ENCODE peak calls at places on chromosomes 12 and 14, in nine cellular contexts. One of them, this sample, is unnamed.

GRCh38 chr12:93287152-93287551 is 90.6 kb upstream of the NUDT4 start:
- DNase-seq in thoracic aorta: no peak
- DNase-seq in vagina: no peak
- DNase-seq in stomach: no peak
- DNase-seq in Panc1: no peak
- DNase-seq in ascending aorta: no peak
- DNase-seq in GM23248: no peak
- DNase-seq in ovary: no peak
- DNase-seq in uterus: no peak
- DNase-seq in this sample: no peak

GRCh38 chr14:73258845-73259611 is 21.7 kb downstream of the PAPLN start:
- DNase-seq in thoracic aorta: no peak
- DNase-seq in uterus: no peak
- DNase-seq in Panc1: no peak
- DNase-seq in vagina: no peak
- DNase-seq in stomach: no peak
- DNase-seq in GM23248: no peak
- DNase-seq in ascending aorta: no peak
- DNase-seq in ovary: no peak
- DNase-seq in this sample: no peak

GRCh38 chr12:12176402-12176801 is 90.4 kb downstream of the LRP6 start:
- DNase-seq in Panc1: no peak
- DNase-seq in ovary: no peak
- DNase-seq in thoracic aorta: no peak
- DNase-seq in uterus: no peak
- DNase-seq in stomach: no peak
- DNase-seq in vagina: no peak
- DNase-seq in GM23248: no peak
- DNase-seq in ascending aorta: no peak
- DNase-seq in this sample: no peak

GRCh38 chr14:72892879-72893635 is 844 bp downstream of the DPF3 start:
- DNase-seq in stomach: no peak
- DNase-seq in Panc1: no peak
- DNase-seq in uterus: no peak
- DNase-seq in GM23248: peak; percentile 67
- DNase-seq in ovary: peak; percentile 53
- DNase-seq in thoracic aorta: no peak
- DNase-seq in vagina: no peak
- DNase-seq in ascending aorta: no peak
- DNase-seq in this sample: peak; percentile 37

GRCh38 chr14:32510815-32511214 is 181.7 kb downstream of the AKAP6 start:
- DNase-seq in ascending aorta: no peak
- DNase-seq in ovary: no peak
- DNase-seq in Panc1: no peak
- DNase-seq in stomach: no peak
- DNase-seq in thoracic aorta: no peak
- DNase-seq in vagina: no peak
- DNase-seq in GM23248: no peak
- DNase-seq in uterus: no peak
- DNase-seq in this sample: no peak

GRCh38 chr12:110940933-110941332 is 20.6 kb upstream of the MYL2 start:
- DNase-seq in GM23248: no peak
- DNase-seq in ascending aorta: no peak
- DNase-seq in Panc1: no peak
- DNase-seq in ovary: no peak
- DNase-seq in thoracic aorta: no peak
- DNase-seq in vagina: no peak
- DNase-seq in uterus: no peak
- DNase-seq in stomach: no peak
- DNase-seq in this sample: no peak

GRCh38 chr12:18683603-18684002 is 54.2 kb downstream of the PLCZ1 start:
- DNase-seq in Panc1: no peak
- DNase-seq in ascending aorta: no peak
- DNase-seq in vagina: no peak
- DNase-seq in GM23248: peak; percentile 78
- DNase-seq in stomach: no peak
- DNase-seq in thoracic aorta: no peak
- DNase-seq in uterus: no peak
- DNase-seq in ovary: no peak
- DNase-seq in this sample: no peak

GRCh38 chr12:132638541-132639408 is 20.2 kb downstream of the P2RX2 start:
- DNase-seq in Panc1: peak; percentile 20
- DNase-seq in ascending aorta: no peak
- DNase-seq in uterus: peak; percentile 35
- DNase-seq in vagina: no peak
- DNase-seq in GM23248: peak; percentile 77
- DNase-seq in ovary: no peak
- DNase-seq in stomach: no peak
- DNase-seq in thoracic aorta: no peak
- DNase-seq in this sample: no peak

GRCh38 chr12:57309420-57309819 is 58.4 kb upstream of the STAC3 start:
- DNase-seq in vagina: no peak
- DNase-seq in ovary: no peak
- DNase-seq in ascending aorta: no peak
- DNase-seq in GM23248: peak; percentile 56
- DNase-seq in uterus: no peak
- DNase-seq in stomach: no peak
- DNase-seq in Panc1: peak; percentile 18
- DNase-seq in thoracic aorta: no peak
- DNase-seq in this sample: no peak

GRCh38 chr14:20551606-20552005 is 9.2 kb downstream of the RNASE9 start:
- DNase-seq in Panc1: no peak
- DNase-seq in GM23248: no peak
- DNase-seq in stomach: no peak
- DNase-seq in vagina: no peak
- DNase-seq in ovary: no peak
- DNase-seq in ascending aorta: no peak
- DNase-seq in uterus: no peak
- DNase-seq in thoracic aorta: no peak
- DNase-seq in this sample: no peak

GRCh38 chr14:31893156-31893813 is 183.8 kb upstream of the ARHGAP5 start:
- DNase-seq in vagina: no peak
- DNase-seq in ascending aorta: no peak
- DNase-seq in uterus: no peak
- DNase-seq in ovary: no peak
- DNase-seq in stomach: no peak
- DNase-seq in thoracic aorta: no peak
- DNase-seq in GM23248: no peak
- DNase-seq in Panc1: no peak
- DNase-seq in this sample: no peak

GRCh38 chr12:18443768-18444437 is 182.6 kb downstream of the PIK3C2G start:
- DNase-seq in GM23248: peak; percentile 48
- DNase-seq in ascending aorta: no peak
- DNase-seq in uterus: no peak
- DNase-seq in Panc1: no peak
- DNase-seq in ovary: no peak
- DNase-seq in vagina: no peak
- DNase-seq in thoracic aorta: no peak
- DNase-seq in stomach: no peak
- DNase-seq in this sample: no peak

DNA sequence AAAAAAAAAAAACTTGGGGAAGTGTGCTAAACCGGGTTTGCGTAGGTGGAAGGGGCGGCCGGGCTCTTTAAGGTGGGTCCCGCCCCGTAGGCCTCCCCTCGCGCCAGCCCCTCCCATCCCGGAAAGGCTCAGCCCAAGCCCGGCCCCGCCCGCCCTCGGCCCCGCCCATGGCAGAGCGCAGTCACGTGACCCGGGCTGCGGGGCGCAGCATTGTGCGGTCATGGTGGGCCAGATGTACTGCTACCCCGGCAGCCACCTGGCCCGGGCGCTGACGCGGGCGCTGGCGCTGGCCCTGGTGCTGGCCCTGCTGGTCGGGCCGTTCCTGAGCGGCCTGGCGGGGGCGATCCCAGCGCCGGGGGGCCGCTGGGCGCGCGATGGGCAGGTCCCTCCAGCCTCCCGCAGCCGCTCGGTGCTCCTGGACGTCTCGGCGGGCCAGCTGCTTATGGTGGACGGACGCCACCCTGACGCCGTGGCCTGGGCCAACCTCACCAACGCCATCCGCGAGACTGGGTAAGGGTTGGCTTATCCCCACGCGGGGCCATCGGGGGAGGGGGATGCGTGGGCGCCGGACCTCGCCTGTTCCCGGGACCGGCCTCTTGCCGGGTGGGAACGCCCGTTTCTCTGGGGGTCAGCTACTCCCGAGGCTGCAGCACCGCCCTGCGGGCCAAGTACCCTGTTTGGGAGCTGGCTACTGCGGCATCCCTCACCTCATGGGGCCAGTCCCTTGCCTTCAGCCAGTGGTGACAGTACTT is at the start of gene PLBD2:
- DNase-seq in Panc1: no peak
- DNase-seq in GM23248: peak; percentile 97
- DNase-seq in uterus: peak; percentile 96
- DNase-seq in ovary: peak; percentile 97
- DNase-seq in thoracic aorta: peak; percentile 90
- DNase-seq in ascending aorta: peak; percentile 97
- DNase-seq in stomach: peak; percentile 96
- DNase-seq in vagina: no peak
- DNase-seq in this sample: peak; percentile 77
- H3K27ac ChIP-seq in Panc1: peak within 1 kb of the TSS; percentile 75
- H3K27ac ChIP-seq in GM23248: no peak within 1 kb of the TSS
- H3K27ac ChIP-seq in uterus: peak within 1 kb of the TSS; percentile 94
- H3K27ac ChIP-seq in ovary: peak within 1 kb of the TSS; percentile 61
- H3K27ac ChIP-seq in thoracic aorta: peak within 1 kb of the TSS; percentile 82
- H3K27ac ChIP-seq in ascending aorta: peak within 1 kb of the TSS; percentile 88
- H3K27ac ChIP-seq in stomach: peak within 1 kb of the TSS; percentile 94
- H3K27ac ChIP-seq in vagina: peak within 1 kb of the TSS; percentile 70
- H3K27ac ChIP-seq in this sample: no peak within 1 kb of the TSS

GRCh38 chr14:50647753-50648152 is 20.4 kb downstream of the SAV1 start:
- DNase-seq in GM23248: peak; percentile 53
- DNase-seq in ovary: no peak
- DNase-seq in stomach: no peak
- DNase-seq in ascending aorta: no peak
- DNase-seq in Panc1: no peak
- DNase-seq in vagina: no peak
- DNase-seq in thoracic aorta: no peak
- DNase-seq in uterus: no peak
- DNase-seq in this sample: no peak
- H3K4me1 ChIP-seq in GM23248: peaks cover 37% of the 10 kb centered on the region
- H3K4me1 ChIP-seq in ovary: peaks cover 6% of the 10 kb centered on the region
- H3K4me1 ChIP-seq in stomach: no peaks in the 10 kb centered on the region
- H3K4me1 ChIP-seq in ascending aorta: peaks cover 18% of the 10 kb centered on the region
- H3K4me1 ChIP-seq in Panc1: no peaks in the 10 kb centered on the region
- H3K4me1 ChIP-seq in vagina: peaks cover 31% of the 10 kb centered on the region
- H3K4me1 ChIP-seq in thoracic aorta: peaks cover 13% of the 10 kb centered on the region
- H3K4me1 ChIP-seq in uterus: no peaks in the 10 kb centered on the region
- H3K4me1 ChIP-seq in this sample: peaks cover 27% of the 10 kb centered on the region

DNA sequence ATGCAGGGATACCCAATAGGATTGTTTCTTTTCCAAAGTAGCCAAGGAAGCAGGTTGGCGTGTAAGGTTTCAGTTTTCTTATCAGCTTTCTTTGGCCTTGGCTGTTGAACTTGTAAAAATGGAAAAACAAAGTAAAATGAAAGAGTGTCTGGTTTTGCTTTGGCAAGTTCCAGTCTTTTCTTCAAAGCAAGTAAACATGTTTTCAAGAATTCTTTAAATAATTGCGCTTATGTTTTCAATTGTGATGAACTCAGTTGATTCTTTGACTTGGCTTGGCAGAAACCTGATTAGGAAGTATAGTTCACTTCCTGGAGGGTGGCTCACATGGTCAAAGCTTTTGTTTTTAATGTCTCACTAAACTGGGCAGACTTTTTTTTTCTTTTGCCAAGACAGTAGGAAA is 112.2 kb upstream of the USP44 start:
- DNase-seq in uterus: no peak
- DNase-seq in GM23248: peak; percentile 24
- DNase-seq in stomach: no peak
- DNase-seq in Panc1: no peak
- DNase-seq in thoracic aorta: no peak
- DNase-seq in ascending aorta: no peak
- DNase-seq in vagina: no peak
- DNase-seq in ovary: no peak
- DNase-seq in this sample: no peak
- H3K27ac ChIP-seq in uterus: peak overlapping the region; percentile 30
- H3K27ac ChIP-seq in GM23248: no peak overlapping the region
- H3K27ac ChIP-seq in stomach: peak overlapping the region; percentile 65
- H3K27ac ChIP-seq in Panc1: no peak overlapping the region
- H3K27ac ChIP-seq in thoracic aorta: peak overlapping the region; percentile 21
- H3K27ac ChIP-seq in ascending aorta: peak overlapping the region; percentile 57
- H3K27ac ChIP-seq in vagina: no peak overlapping the region
- H3K27ac ChIP-seq in ovary: peak overlapping the region; percentile 12
- H3K27ac ChIP-seq in this sample: no peak overlapping the region

GRCh38 chr14:52052289-52052943 is 16.4 kb downstream of the NID2 start:
- DNase-seq in thoracic aorta: no peak
- DNase-seq in uterus: peak; percentile 72
- DNase-seq in vagina: no peak
- DNase-seq in ascending aorta: no peak
- DNase-seq in ovary: no peak
- DNase-seq in Panc1: no peak
- DNase-seq in GM23248: peak; percentile 95
- DNase-seq in stomach: no peak
- DNase-seq in this sample: no peak
- H3K4me1 ChIP-seq in thoracic aorta: peaks cover 13% of the 10 kb centered on the region
- H3K4me1 ChIP-seq in uterus: peaks cover 10% of the 10 kb centered on the region
- H3K4me1 ChIP-seq in vagina: peaks cover 34% of the 10 kb centered on the region
- H3K4me1 ChIP-seq in ascending aorta: peaks cover 27% of the 10 kb centered on the region
- H3K4me1 ChIP-seq in ovary: peaks cover 36% of the 10 kb centered on the region
- H3K4me1 ChIP-seq in Panc1: no peaks in the 10 kb centered on the region
- H3K4me1 ChIP-seq in GM23248: peaks cover 63% of the 10 kb centered on the region
- H3K4me1 ChIP-seq in stomach: peaks cover 5% of the 10 kb centered on the region
- H3K4me1 ChIP-seq in this sample: peaks cover 56% of the 10 kb centered on the region

DNA sequence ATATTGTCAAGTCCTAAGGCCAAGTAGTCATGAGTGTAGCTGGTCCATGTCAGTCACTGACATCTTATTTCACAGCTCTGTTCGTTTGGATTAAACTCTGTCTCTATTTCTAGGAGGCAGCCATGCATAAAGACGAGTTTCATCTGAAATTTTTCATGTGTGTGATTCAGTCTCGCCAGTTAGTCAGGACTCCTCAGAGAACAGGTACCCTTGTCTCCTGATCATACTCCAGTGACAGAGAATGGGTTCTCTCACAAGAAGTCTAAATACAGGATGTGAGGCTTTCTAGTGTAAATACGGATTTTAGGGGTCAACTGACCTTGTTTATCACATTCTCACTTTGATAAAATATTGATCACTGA is 1.4 kb upstream of the SENP1 start:
- DNase-seq in uterus: no peak
- DNase-seq in thoracic aorta: no peak
- DNase-seq in ovary: no peak
- DNase-seq in ascending aorta: no peak
- DNase-seq in stomach: no peak
- DNase-seq in vagina: no peak
- DNase-seq in Panc1: no peak
- DNase-seq in GM23248: no peak
- DNase-seq in this sample: no peak
- H3K27ac ChIP-seq in uterus: no peak overlapping the region
- H3K27ac ChIP-seq in thoracic aorta: no peak overlapping the region
- H3K27ac ChIP-seq in ovary: no peak overlapping the region
- H3K27ac ChIP-seq in ascending aorta: no peak overlapping the region
- H3K27ac ChIP-seq in stomach: peak overlapping the region; percentile 91
- H3K27ac ChIP-seq in vagina: peak overlapping the region; percentile 91
- H3K27ac ChIP-seq in Panc1: peak overlapping the region; percentile 100
- H3K27ac ChIP-seq in GM23248: no peak overlapping the region
- H3K27ac ChIP-seq in this sample: peak overlapping the region; percentile 96